ENCODE peak calls at places on chromosomes 6 and 20, in six cellular contexts. T is HepG2, Y is tibial artery, U is psoas muscle, R is fibroblast of lung, C is upper lobe of right lung. A is an unnamed sample. For H3K4me1, the result is how much of the 10 kb centered on the place peaks cover.

GRCh38 chr6:71333700-71334099 is 45.1 kb downstream of the OGFRL1 start:
- DNase-seq in T (no peak), Y (no peak), U (no peak), R (peak), C (no peak), A (no peak)

GRCh38 chr6:20454201-20454824 is 52.6 kb downstream of the E2F3 start:
- DNase-seq in T (no peak), Y (no peak), U (no peak), R (no peak), C (no peak), A (no peak)

GRCh38 chr20:1636621-1637020 is 16.8 kb upstream of the SIRPB1 start:
- DNase-seq in T (peak), Y (no peak), U (no peak), R (no peak), C (no peak), A (no peak)

GRCh38 chr20:21503345-21503744 is 10.5 kb downstream of the NKX2-2 start:
- DNase-seq in T (no peak), Y (no peak), U (no peak), R (no peak), C (no peak), A (no peak)

GRCh38 chr20:57145089-57145631 is 121.3 kb downstream of the BMP7 start:
- DNase-seq in T (no peak), Y (no peak), U (no peak), R (no peak), C (no peak), A (no peak)

GRCh38 chr6:93721386-93722048 is 302.2 kb upstream of the EPHA7 start:
- DNase-seq in T (peak), Y (no peak), U (no peak), R (peak), C (no peak), A (peak)

GRCh38 chr6:163926642-163927041 is 512.1 kb downstream of the QKI start:
- DNase-seq in T (no peak), Y (no peak), U (peak), R (peak), C (no peak), A (no peak)

GRCh38 chr6:137878070-137878809 is 11.2 kb downstream of the TNFAIP3 start:
- DNase-seq in T (no peak), Y (no peak), U (no peak), R (peak), C (no peak), A (no peak)

GRCh38 chr6:17381429-17382147 is 11.8 kb upstream of the CAP2 start:
- DNase-seq in T (no peak), Y (peak), U (peak), R (peak), C (no peak), A (no peak)

GRCh38 chr6:116969211-116969863 is 92.3 kb downstream of the RFX6 start:
- DNase-seq in T (peak), Y (no peak), U (no peak), R (peak), C (no peak), A (peak)

GRCh38 chr6:30725713-30726505 is 5.8 kb downstream of the TUBB start:
- DNase-seq in T (no peak), Y (no peak), U (no peak), R (peak), C (no peak), A (peak)

GRCh38 chr6:160427312-160428068 is 79.3 kb downstream of the SLC22A3 start:
- DNase-seq in T (no peak), Y (no peak), U (no peak), R (peak), C (no peak), A (no peak)

GRCh38 chr6:43120938-43121913 is 45.1 kb downstream of the PTK7 start:
- DNase-seq in T (no peak), Y (peak), U (peak), R (peak), C (no peak), A (peak)

GRCh38 chr6:35181933-35182612 is 31.7 kb upstream of the SCUBE3 start:
- DNase-seq in T (no peak), Y (peak), U (peak), R (peak), C (peak), A (peak)

GRCh38 chr20:53264604-53265003 is 292.4 kb downstream of the TSHZ2 start:
- DNase-seq in T (no peak), Y (no peak), U (no peak), R (no peak), C (no peak), A (no peak)

GRCh38 chr6:14652536-14652935 is 535.0 kb downstream of the CD83 start:
- DNase-seq in T (no peak), Y (no peak), U (no peak), R (no peak), C (no peak), A (no peak)

GRCh38 chr6:39958947-39959346 is 24.7 kb upstream of the MOCS1 start:
- DNase-seq in T (no peak), Y (no peak), U (no peak), R (no peak), C (no peak), A (no peak)

GRCh38 chr6:137903933-137904821 is 37.1 kb downstream of the TNFAIP3 start:
- DNase-seq in T (peak), Y (no peak), U (no peak), R (no peak), C (no peak), A (no peak)

GRCh38 chr6:150413768-150414167 is 45.0 kb downstream of the IYD start:
- DNase-seq in T (no peak), Y (no peak), U (no peak), R (no peak), C (no peak), A (peak)

GRCh38 chr6:22221211-22221610 is 75.6 kb downstream of the PRL start:
- DNase-seq in T (no peak), Y (no peak), U (no peak), R (no peak), C (no peak), A (no peak)

GRCh38 chr6:3343089-3343901 is 84.5 kb downstream of the PSMG4 start:
- DNase-seq in T (no peak), Y (no peak), U (no peak), R (no peak), C (no peak), A (no peak)

GRCh38 chr6:35047265-35048011 is 93.7 kb downstream of the TCP11 start:
- DNase-seq in T (no peak), Y (peak), U (no peak), R (peak), C (no peak), A (peak)

GRCh38 chr6:151679081-151679480 is 128.4 kb upstream of the ESR1 start:
- DNase-seq in T (no peak), Y (no peak), U (peak), R (peak), C (no peak), A (no peak)

GRCh38 chr20:47262365-47263013 is 94.0 kb downstream of the ZMYND8 start:
- DNase-seq in T (no peak), Y (no peak), U (peak), R (no peak), C (no peak), A (no peak)

GRCh38 chr20:346640-347316 is at the start of gene NRSN2:
- DNase-seq in T (peak), Y (peak), U (peak), R (peak), C (peak), A (peak)

GRCh38 chr6:149234051-149234962 is 83.2 kb upstream of the TAB2 start:
- DNase-seq in T (no peak), Y (no peak), U (no peak), R (peak), C (no peak), A (no peak)

GRCh38 chr20:59422911-59423520 is 122.6 kb downstream of the EDN3 start:
- DNase-seq in T (no peak), Y (no peak), U (no peak), R (no peak), C (no peak), A (no peak)

GRCh38 chr6:138476116-138476515 is 23.2 kb downstream of the NHSL1 start:
- DNase-seq in T (no peak), Y (no peak), U (no peak), R (no peak), C (no peak), A (no peak)

GRCh38 chr6:34242252-34243130 is 5.8 kb downstream of the HMGA1 start:
- DNase-seq in T (no peak), Y (peak), U (no peak), R (no peak), C (peak), A (no peak)

GRCh38 chr20:2109425-2110210 is 8.0 kb downstream of the STK35 start:
- DNase-seq in T (no peak), Y (peak), U (peak), R (peak), C (no peak), A (no peak)

DNA sequence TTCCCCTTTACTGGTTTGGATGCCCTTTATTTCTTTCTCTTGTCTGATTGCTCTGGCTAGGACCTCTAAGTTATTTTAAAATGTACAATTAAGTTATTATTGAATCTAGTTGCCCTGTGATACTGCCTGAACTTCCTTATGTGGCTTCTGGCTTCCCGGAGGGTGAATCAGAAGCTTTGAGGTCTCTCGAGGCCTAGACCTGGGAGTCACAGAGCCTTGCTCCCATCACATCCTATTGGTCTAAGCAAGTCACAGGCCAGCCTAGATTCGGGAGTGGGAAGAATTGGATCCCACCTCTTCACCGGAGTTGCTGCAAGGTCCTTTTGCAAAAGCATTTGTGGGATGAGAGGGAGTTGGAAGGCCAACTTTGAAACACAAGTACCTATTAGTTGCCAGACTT is 15.2 kb downstream of the BCAS4 start:
- DNase-seq in T (no peak), Y (no peak), U (no peak), R (no peak), C (no peak), A (no peak)
- H3K4me1 ChIP-seq in T (under half), Y (under half), U (under half), R (under half), C (under half), A (under half)

GRCh38 chr6:72386324-72386723 is 235.5 kb upstream of the KCNQ5 start:
- DNase-seq in T (no peak), Y (no peak), U (no peak), R (peak), C (no peak), A (no peak)

DNA sequence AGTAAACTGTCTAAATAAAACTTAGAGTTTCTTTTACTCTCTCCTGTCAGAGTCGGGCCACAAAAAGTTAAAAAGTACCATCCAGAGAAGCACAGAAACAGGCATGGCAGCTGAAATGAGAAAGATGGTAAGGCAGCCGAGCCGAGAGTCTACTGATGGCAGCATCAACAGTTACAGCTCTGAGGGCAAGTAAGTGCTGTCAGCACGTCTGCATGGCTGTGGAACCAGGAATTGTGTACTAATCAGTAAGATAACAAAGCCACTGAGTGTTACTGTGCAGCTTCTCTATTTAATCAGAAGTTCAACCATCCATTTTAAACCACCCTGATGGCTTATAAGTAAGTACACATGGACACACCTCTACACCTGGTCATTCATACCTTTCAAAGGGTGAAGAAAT is 231.3 kb upstream of the KCNQ5 start:
- DNase-seq in T (no peak), Y (no peak), U (no peak), R (no peak), C (no peak), A (no peak)
- H3K27ac ChIP-seq in T (no peak), Y (no peak), U (no peak), R (no peak), C (no peak), A (no peak)

DNA sequence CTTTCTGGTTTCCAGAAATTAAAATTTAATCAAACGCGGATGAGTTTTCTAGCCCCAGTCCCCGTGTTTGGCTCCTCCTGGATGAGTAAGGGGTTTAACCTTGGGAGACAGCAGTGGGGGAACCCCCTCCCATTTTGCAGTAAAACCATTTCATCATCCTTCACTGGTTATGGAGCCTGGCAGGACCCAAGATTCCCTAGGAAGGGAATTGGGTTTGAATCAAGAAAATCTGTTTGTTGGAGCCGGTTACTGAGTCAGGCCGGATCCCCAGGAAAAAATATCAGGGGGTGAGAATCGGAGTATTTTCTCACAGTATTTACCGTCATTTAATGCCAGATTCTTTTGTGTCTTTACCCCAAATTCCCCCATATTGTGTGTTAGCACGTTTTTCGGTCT is 769 bp downstream of the YWHAB start:
- DNase-seq in T (no peak), Y (no peak), U (no peak), R (no peak), C (no peak), A (no peak)
- H3K4me1 ChIP-seq in T (half or more), Y (half or more), U (under half), R (under half), C (half or more), A (under half)

DNA sequence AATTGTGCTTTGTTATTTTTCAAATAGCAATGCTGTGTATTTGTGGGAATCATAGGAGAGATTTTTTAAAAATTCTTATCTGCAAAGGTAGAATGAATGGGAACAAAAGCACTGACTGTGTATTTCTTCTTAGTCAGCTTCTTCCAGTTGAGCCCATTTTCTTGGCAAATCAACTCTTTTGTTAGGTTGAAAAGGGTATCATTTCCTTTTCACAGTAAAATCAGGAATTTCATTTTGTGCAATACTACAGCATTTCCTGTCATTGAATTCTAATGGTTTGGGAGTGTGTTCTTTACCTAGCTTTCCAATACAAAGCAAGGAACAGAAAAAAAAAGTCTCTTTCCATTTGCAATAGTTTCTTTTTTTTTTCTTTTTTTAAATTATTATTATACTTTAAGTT is 19.0 kb upstream of the EXOC2 start:
- DNase-seq in T (no peak), Y (no peak), U (no peak), R (no peak), C (no peak), A (peak)
- H3K27ac ChIP-seq in T (no peak), Y (peak), U (peak), R (peak), C (peak), A (no peak)

GRCh38 chr6:41042656-41043055 is 389 bp downstream of the TSPO2 start:
- DNase-seq in T (no peak), Y (no peak), U (no peak), R (no peak), C (no peak), A (no peak)
- H3K4me1 ChIP-seq in T (half or more), Y (under half), U (under half), R (under half), C (under half), A (under half)

DNA sequence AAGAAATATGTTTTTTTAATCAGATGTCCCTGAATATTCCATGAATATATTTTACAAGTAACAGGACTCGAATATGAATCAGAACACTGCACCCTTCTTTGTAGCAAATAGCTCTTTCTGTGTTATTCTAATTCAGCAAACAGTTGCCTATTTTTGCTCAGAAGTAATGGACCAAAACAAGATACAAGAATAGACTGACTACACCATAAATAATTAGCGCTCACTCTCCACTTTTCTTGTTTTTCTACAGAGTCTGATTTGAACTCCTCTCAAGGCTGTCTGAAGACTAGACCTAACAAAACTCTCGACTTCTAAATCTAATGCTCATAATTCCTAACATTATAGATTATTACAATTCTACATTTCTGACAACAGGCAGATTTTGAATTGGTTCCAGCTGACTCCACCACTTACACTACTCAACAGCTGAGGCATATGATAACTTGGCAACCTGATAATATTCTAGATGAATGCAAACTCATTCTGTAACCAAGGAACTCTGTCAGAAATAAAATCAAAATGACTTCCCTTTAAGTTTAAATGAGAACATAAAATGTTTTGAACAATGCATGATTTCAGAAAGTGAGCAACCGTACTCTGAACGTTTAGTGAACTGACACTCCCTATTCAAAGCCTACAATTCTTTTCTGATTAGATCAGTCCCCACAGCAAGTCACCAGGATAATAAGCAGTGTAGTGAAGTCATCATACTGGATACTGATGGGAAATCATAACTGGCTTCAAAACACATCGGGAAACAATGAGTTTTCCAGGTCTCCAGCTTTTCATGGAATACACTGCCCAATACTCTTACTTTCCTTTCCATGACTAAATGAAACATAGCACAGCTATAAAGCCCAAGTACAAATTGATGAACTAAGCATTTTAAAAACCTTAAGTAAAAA is 114.2 kb upstream of the BEND6 start:
- DNase-seq in T (peak), Y (no peak), U (no peak), R (peak), C (no peak), A (peak)
- H3K27ac ChIP-seq in T (no peak), Y (peak), U (peak), R (peak), C (peak), A (no peak)

DNA sequence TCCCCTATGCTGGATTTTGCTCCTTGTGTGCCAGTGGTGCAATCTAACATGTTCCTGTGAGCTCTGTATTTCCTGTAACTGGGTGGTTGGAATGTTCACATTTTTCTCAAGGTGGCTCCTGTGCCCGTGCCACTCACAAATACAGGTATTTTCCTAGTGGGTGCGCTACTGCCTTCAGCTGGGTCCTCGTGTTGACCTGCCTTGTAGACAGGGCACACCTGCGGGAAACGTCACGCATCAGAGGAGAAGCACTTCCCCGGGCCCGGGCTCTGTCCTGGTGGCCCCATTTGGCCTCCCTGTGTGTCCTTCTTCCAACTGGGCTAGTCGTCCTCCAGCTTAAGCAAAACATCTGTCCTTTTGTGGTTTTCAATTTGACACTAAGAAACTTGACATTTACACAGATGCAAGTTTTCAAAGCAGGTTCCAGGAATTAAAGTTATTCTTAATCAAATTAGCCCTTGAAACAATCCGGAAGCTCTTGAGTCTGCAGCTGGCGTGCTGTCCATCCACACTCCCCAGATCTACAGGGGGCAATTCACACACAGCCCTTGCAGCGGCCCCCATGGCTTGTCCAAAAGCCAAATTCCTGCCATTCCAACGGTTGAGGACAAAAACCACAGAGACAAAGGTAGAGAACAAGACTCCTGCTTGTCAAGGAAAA is 275.1 kb downstream of the CDC5L start:
- DNase-seq in T (peak), Y (peak), U (no peak), R (no peak), C (peak), A (peak)
- H3K4me1 ChIP-seq in T (under half), Y (under half), U (under half), R (under half), C (under half), A (half or more)

DNA sequence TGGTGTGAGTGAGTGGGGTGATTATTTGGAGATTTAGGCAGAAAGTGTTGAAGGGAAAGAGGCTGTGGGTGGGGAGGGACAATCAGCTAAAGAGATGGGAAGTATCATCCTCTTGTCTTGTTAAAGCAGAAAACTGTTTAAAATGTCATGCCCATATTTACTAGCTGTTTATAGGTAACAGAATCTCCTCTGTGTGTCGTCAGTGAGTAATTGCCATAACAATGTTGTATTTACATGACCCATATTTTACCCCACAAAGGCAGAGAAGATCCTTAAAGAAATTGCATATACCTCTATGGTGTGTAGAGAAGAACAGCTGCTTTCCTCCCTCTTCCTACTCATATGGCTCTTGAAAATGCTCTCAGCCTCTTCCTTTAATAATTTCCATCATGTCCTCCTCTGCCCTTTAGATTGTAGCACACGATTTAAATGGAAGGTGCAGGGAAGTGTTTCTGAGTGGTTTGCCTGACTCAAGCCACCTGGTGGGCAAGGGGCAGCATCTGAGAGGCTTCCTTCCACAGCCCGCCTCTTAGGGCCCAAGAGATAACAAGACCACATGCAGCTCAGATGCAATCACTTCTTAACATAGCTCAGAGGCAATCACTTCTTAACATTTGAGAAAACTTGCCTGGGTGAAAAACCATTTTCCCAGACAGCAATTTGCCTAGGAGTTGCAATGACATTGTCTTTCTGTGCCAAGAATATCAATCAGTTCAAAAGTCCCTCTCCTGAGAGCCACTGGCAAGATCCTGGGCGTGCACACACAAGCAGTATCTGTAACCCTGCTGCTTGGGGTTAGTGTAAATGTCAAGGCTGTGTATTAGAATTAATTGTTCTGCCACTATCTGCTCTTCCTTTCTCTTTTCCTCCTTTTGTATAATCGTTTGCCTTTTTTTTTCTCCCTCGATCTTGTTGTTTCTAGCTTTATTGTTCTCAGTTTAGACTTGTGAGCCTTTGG is 44.1 kb upstream of the EDN1 start:
- DNase-seq in T (no peak), Y (no peak), U (no peak), R (no peak), C (no peak), A (no peak)
- H3K27ac ChIP-seq in T (no peak), Y (no peak), U (no peak), R (no peak), C (no peak), A (no peak)